ENCODE peak calls at places on chromosomes 3 and 15, in ten cellular contexts. G is heart right ventricle, U is body of pancreas, Z is esophagus squamous epithelium, J is AG10803, Y is glutamatergic neuron, T is HCT116, D is sigmoid colon, K is choroid plexus epithelial cell, I is upper lobe of right lung. B is an unnamed sample.

GRCh38 chr15:81749667-81750360 is 296.0 kb downstream of the MEX3B start:
- DNase-seq in G (peak), U (no peak), Z (no peak), J (no peak), Y (no peak), T (no peak), D (no peak), K (no peak), I (no peak), B (no peak)

GRCh38 chr3:192130534-192131132 is 596.7 kb downstream of the FGF12 start:
- DNase-seq in G (no peak), U (peak), Z (no peak), J (peak), Y (peak), T (peak), D (no peak), K (peak), I (no peak), B (peak)

GRCh38 chr3:129936757-129937156 is 37.8 kb upstream of the TRH start:
- DNase-seq in G (no peak), U (peak), Z (no peak), J (peak), Y (no peak), T (no peak), D (peak), K (peak), I (no peak), B (no peak)

GRCh38 chr3:4748701-4749378 is 230.4 kb upstream of the BHLHE40 start:
- DNase-seq in G (no peak), U (no peak), Z (no peak), J (no peak), Y (no peak), T (no peak), D (no peak), K (no peak), I (no peak), B (no peak)

GRCh38 chr3:141368925-141369794 is 856 bp downstream of the ZBTB38 start:
- DNase-seq in G (no peak), U (no peak), Z (no peak), J (no peak), Y (no peak), T (no peak), D (no peak), K (peak), I (no peak), B (no peak)

GRCh38 chr3:127714151-127714571 is 41.4 kb downstream of the ABTB1 start:
- DNase-seq in G (no peak), U (no peak), Z (no peak), J (no peak), Y (peak), T (no peak), D (no peak), K (no peak), I (peak), B (no peak)

GRCh38 chr3:193910886-193911738 is 224.8 kb upstream of the HES1 start:
- DNase-seq in G (no peak), U (no peak), Z (no peak), J (no peak), Y (no peak), T (no peak), D (no peak), K (no peak), I (no peak), B (no peak)

GRCh38 chr3:174325834-174326705 is 533.1 kb upstream of the NAALADL2 start:
- DNase-seq in G (no peak), U (no peak), Z (no peak), J (peak), Y (no peak), T (no peak), D (no peak), K (peak), I (no peak), B (no peak)

GRCh38 chr3:38454179-38454883 is 641 bp downstream of the ACVR2B start:
- DNase-seq in G (peak), U (peak), Z (no peak), J (peak), Y (peak), T (no peak), D (no peak), K (peak), I (peak), B (peak)

GRCh38 chr15:87848012-87848411 is 408.5 kb downstream of the NTRK3 start:
- DNase-seq in G (no peak), U (no peak), Z (no peak), J (no peak), Y (no peak), T (no peak), D (no peak), K (no peak), I (no peak), B (no peak)

GRCh38 chr3:127056281-127056680 is 73.4 kb downstream of the PLXNA1 start:
- DNase-seq in G (no peak), U (no peak), Z (no peak), J (no peak), Y (no peak), T (no peak), D (peak), K (no peak), I (peak), B (no peak)

GRCh38 chr3:29764603-29765254 is 483.9 kb downstream of the RBMS3 start:
- DNase-seq in G (no peak), U (no peak), Z (no peak), J (peak), Y (no peak), T (peak), D (no peak), K (peak), I (no peak), B (no peak)

GRCh38 chr3:66991478-66991877 is 6.6 kb upstream of the KBTBD8 start:
- DNase-seq in G (no peak), U (no peak), Z (no peak), J (peak), Y (no peak), T (no peak), D (no peak), K (peak), I (no peak), B (no peak)

GRCh38 chr3:74089854-74090253 is 465.1 kb upstream of the PDZRN3 start:
- DNase-seq in G (no peak), U (no peak), Z (no peak), J (peak), Y (no peak), T (no peak), D (no peak), K (peak), I (no peak), B (no peak)

GRCh38 chr3:78257956-78258530 is 1218.1 kb downstream of the ROBO2 start:
- DNase-seq in G (no peak), U (no peak), Z (no peak), J (no peak), Y (no peak), T (no peak), D (no peak), K (no peak), I (no peak), B (no peak)

GRCh38 chr3:15525790-15526189 is 4.3 kb upstream of the COLQ start:
- DNase-seq in G (no peak), U (no peak), Z (no peak), J (no peak), Y (no peak), T (no peak), D (no peak), K (no peak), I (no peak), B (no peak)

GRCh38 chr3:15531346-15531745 is 9.8 kb upstream of the COLQ start:
- DNase-seq in G (no peak), U (no peak), Z (no peak), J (no peak), Y (no peak), T (no peak), D (no peak), K (no peak), I (no peak), B (no peak)

GRCh38 chr3:15528881-15529537 is 7.5 kb upstream of the COLQ start:
- DNase-seq in G (no peak), U (no peak), Z (no peak), J (no peak), Y (no peak), T (no peak), D (no peak), K (peak), I (no peak), B (no peak)

GRCh38 chr3:15523660-15524417 is 2.3 kb upstream of the COLQ start:
- DNase-seq in G (no peak), U (no peak), Z (no peak), J (no peak), Y (no peak), T (no peak), D (no peak), K (no peak), I (no peak), B (no peak)

DNA sequence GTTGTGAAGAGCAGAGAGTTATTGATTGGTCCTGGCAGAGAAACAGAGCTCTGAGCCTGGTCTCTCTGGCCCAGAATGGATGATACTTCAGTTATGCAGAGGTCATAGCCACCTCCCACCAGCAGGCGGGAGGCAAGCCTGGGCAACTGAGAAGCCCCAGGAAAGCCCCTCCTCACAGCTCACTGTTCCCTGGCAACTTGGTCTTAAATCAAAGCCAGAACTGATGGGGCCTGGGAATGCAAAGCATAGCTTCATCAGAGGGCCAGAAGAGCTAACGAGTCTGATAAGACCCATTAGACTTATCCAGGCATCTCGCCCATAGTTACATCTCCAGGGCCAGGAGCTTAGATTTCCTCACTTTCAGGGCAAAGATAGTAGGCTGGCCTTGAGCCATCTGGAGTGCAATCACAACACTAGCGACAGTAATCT is 5.5 kb upstream of the COLQ start:
- DNase-seq in G (no peak), U (no peak), Z (no peak), J (no peak), Y (peak), T (no peak), D (no peak), K (peak), I (no peak), B (peak)
- TF ChIP-seq CTCF in G (peak), U (no peak), Z (no peak), J (no peak), Y (peak), T (peak), D (no peak), K (peak), I (no peak), B (peak)

GRCh38 chr15:64387562-64388168 is at the start of gene TRIP4:
- DNase-seq in G (peak), U (peak), Z (peak), J (peak), Y (peak), T (peak), D (peak), K (peak), I (peak), B (peak)
- TF ChIP-seq CTCF in G (no peak), U (no peak), Z (no peak), J (no peak), Y (no peak), T (no peak), D (no peak), K (peak), I (peak), B (no peak)

GRCh38 chr3:52299815-52300611 is 12.4 kb downstream of the GLYCTK start:
- DNase-seq in G (peak), U (peak), Z (no peak), J (no peak), Y (no peak), T (no peak), D (no peak), K (peak), I (peak), B (peak)
- TF ChIP-seq CTCF in G (no peak), U (no peak), Z (no peak), J (peak), Y (no peak), T (peak), D (no peak), K (peak), I (peak), B (no peak)

GRCh38 chr3:109921509-109921908 is 584.2 kb upstream of the DPPA4 start:
- DNase-seq in G (no peak), U (no peak), Z (no peak), J (no peak), Y (no peak), T (no peak), D (no peak), K (no peak), I (no peak), B (no peak)

GRCh38 chr3:109923431-109923830 is 586.1 kb upstream of the DPPA4 start:
- DNase-seq in G (no peak), U (no peak), Z (no peak), J (no peak), Y (no peak), T (no peak), D (no peak), K (no peak), I (no peak), B (no peak)

GRCh38 chr3:109922898-109923297 is 585.6 kb upstream of the DPPA4 start:
- DNase-seq in G (no peak), U (no peak), Z (no peak), J (no peak), Y (no peak), T (no peak), D (no peak), K (no peak), I (no peak), B (no peak)

GRCh38 chr3:109926376-109926775 is 589.0 kb upstream of the DPPA4 start:
- DNase-seq in G (no peak), U (no peak), Z (no peak), J (no peak), Y (no peak), T (no peak), D (no peak), K (no peak), I (no peak), B (no peak)

DNA sequence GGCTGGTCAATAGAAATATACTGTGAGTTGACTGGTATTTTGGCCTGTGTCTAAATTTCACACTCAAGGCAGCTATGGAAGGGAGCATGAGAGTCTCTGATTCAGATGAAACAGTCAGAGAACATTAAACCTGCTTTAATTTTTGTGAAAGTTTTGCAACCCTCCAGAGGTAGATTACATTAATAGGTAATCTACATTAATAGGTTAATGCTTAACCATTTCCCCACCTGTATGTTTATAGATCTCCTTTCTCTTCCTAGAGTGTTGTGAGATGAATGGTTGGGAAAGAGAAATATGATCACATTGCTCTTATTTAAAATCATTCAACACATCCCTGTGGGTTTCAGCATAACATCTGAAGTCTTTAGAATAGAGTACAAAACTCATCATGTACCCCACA is 586.9 kb upstream of the DPPA4 start:
- DNase-seq in G (no peak), U (no peak), Z (no peak), J (no peak), Y (no peak), T (no peak), D (no peak), K (no peak), I (no peak), B (no peak)
- TF ChIP-seq CTCF in G (no peak), U (no peak), Z (no peak), J (no peak), Y (no peak), T (no peak), D (no peak), K (no peak), I (no peak), B (no peak)

DNA sequence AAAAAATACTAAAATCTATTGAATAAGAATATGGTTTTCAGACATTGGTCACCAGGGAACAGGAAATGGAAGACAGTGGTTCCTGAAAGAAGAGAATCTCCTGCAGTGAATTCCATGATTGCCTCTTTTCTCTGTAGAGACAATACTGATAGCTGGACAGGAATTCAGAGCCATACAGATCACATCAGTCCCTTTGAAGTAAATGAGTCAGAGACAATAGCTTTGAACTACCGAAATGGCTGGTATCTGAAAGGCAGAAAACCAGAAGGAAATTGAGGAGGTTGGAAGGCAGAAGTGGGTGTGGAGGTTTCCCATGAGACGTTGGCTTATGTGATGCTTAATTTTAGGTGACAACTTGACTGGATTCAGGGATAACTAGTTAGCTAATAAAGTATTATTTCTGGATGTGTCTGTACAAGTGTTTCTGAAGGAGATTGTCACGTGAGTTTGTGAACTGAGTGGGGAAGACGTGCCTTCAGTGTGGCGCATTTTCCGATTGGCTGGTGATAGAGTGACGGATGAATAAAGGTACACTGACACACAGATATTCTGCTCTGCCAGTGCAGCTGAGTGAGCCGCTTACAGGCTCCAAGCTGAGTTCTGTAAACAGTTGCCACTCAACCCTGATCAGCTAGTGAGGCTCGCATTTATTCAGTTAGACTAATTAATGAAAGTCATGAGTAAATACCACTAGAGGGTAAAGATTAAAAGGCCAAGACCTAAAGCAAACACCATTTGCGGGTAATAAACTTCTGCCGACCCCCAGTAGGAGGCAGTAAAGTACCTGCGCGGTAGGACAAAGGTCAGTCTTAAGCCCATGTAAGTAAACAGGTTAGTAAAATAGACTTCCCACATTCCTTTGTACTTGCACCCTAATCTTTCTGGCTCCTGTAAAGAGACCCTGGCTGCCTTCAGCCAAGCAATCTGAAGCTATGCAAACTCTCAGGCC is 1298.6 kb downstream of the SI start:
- DNase-seq in G (no peak), U (no peak), Z (no peak), J (no peak), Y (no peak), T (peak), D (no peak), K (no peak), I (no peak), B (no peak)
- TF ChIP-seq CTCF in G (no peak), U (no peak), Z (no peak), J (no peak), Y (no peak), T (peak), D (no peak), K (no peak), I (no peak), B (peak)

GRCh38 chr3:119380697-119381096 is 82.7 kb downstream of the TMEM39A start:
- DNase-seq in G (no peak), U (peak), Z (no peak), J (no peak), Y (no peak), T (peak), D (no peak), K (peak), I (no peak), B (no peak)
- TF ChIP-seq CTCF in G (no peak), U (peak), Z (no peak), J (no peak), Y (no peak), T (peak), D (no peak), K (peak), I (no peak), B (no peak)

GRCh38 chr15:33311312-33311971 is 675 bp downstream of the RYR3 start:
- DNase-seq in G (no peak), U (no peak), Z (no peak), J (no peak), Y (peak), T (no peak), D (peak), K (no peak), I (no peak), B (peak)
- TF ChIP-seq CTCF in G (no peak), U (no peak), Z (no peak), J (no peak), Y (no peak), T (no peak), D (no peak), K (no peak), I (no peak), B (no peak)